ENCODE peak calls at places on chromosomes 7 and 10, in five cellular contexts. One of them, this sample, is unnamed.

GRCh38 chr7:88344956-88345832 is 38.5 kb upstream of the STEAP4 start:
- DNase-seq in brain microvascular endothelial cell: peak
- DNase-seq in A549: peak
- DNase-seq in CD8-positive, alpha-beta T cell: no peak
- DNase-seq in neural progenitor cell: peak
- DNase-seq in this sample: no peak

GRCh38 chr10:71963756-71964668 is at the start of gene CHST3:
- DNase-seq in brain microvascular endothelial cell: no peak
- DNase-seq in A549: peak
- DNase-seq in CD8-positive, alpha-beta T cell: no peak
- DNase-seq in neural progenitor cell: peak
- DNase-seq in this sample: no peak

GRCh38 chr7:113331155-113331898 is 213.0 kb upstream of the SMIM30 start:
- DNase-seq in brain microvascular endothelial cell: no peak
- DNase-seq in A549: no peak
- DNase-seq in CD8-positive, alpha-beta T cell: no peak
- DNase-seq in neural progenitor cell: peak
- DNase-seq in this sample: no peak

GRCh38 chr7:17625038-17625437 is 315.3 kb downstream of the SNX13 start:
- DNase-seq in brain microvascular endothelial cell: peak
- DNase-seq in A549: no peak
- DNase-seq in CD8-positive, alpha-beta T cell: no peak
- DNase-seq in neural progenitor cell: no peak
- DNase-seq in this sample: peak

GRCh38 chr7:125279956-125280355 is 350.3 kb upstream of the POT1 start:
- DNase-seq in brain microvascular endothelial cell: no peak
- DNase-seq in A549: no peak
- DNase-seq in CD8-positive, alpha-beta T cell: no peak
- DNase-seq in neural progenitor cell: no peak
- DNase-seq in this sample: no peak

GRCh38 chr10:73937333-73938020 is 26.5 kb downstream of the PLAU start:
- DNase-seq in brain microvascular endothelial cell: no peak
- DNase-seq in A549: no peak
- DNase-seq in CD8-positive, alpha-beta T cell: no peak
- DNase-seq in neural progenitor cell: no peak
- DNase-seq in this sample: no peak

GRCh38 chr7:1354661-1355567 is 104.4 kb downstream of the MICALL2 start:
- DNase-seq in brain microvascular endothelial cell: no peak
- DNase-seq in A549: no peak
- DNase-seq in CD8-positive, alpha-beta T cell: no peak
- DNase-seq in neural progenitor cell: no peak
- DNase-seq in this sample: no peak

GRCh38 chr10:32413513-32413912 is 32.4 kb upstream of the CCDC7 start:
- DNase-seq in brain microvascular endothelial cell: peak
- DNase-seq in A549: peak
- DNase-seq in CD8-positive, alpha-beta T cell: no peak
- DNase-seq in neural progenitor cell: no peak
- DNase-seq in this sample: peak

GRCh38 chr10:6383099-6383812 is 180.5 kb downstream of the PFKFB3 start:
- DNase-seq in brain microvascular endothelial cell: peak
- DNase-seq in A549: no peak
- DNase-seq in CD8-positive, alpha-beta T cell: no peak
- DNase-seq in neural progenitor cell: no peak
- DNase-seq in this sample: peak

GRCh38 chr7:135114622-135115021 is 33.2 kb upstream of the TMEM140 start:
- DNase-seq in brain microvascular endothelial cell: no peak
- DNase-seq in A549: no peak
- DNase-seq in CD8-positive, alpha-beta T cell: no peak
- DNase-seq in neural progenitor cell: no peak
- DNase-seq in this sample: no peak

GRCh38 chr10:10396601-10397000 is 621.1 kb upstream of the CELF2 start:
- DNase-seq in brain microvascular endothelial cell: no peak
- DNase-seq in A549: no peak
- DNase-seq in CD8-positive, alpha-beta T cell: no peak
- DNase-seq in neural progenitor cell: no peak
- DNase-seq in this sample: no peak

GRCh38 chr7:19944363-19945120 is 171.1 kb upstream of the TMEM196 start:
- DNase-seq in brain microvascular endothelial cell: no peak
- DNase-seq in A549: no peak
- DNase-seq in CD8-positive, alpha-beta T cell: no peak
- DNase-seq in neural progenitor cell: no peak
- DNase-seq in this sample: no peak

GRCh38 chr10:123972481-123973401 is 81.1 kb upstream of the CPXM2 start:
- DNase-seq in brain microvascular endothelial cell: no peak
- DNase-seq in A549: no peak
- DNase-seq in CD8-positive, alpha-beta T cell: no peak
- DNase-seq in neural progenitor cell: peak
- DNase-seq in this sample: no peak

GRCh38 chr7:74473116-74473515 is 19.4 kb downstream of the GTF2IRD1 start:
- DNase-seq in brain microvascular endothelial cell: no peak
- DNase-seq in A549: no peak
- DNase-seq in CD8-positive, alpha-beta T cell: no peak
- DNase-seq in neural progenitor cell: no peak
- DNase-seq in this sample: no peak

GRCh38 chr10:49083256-49083655 is 32.1 kb downstream of the VSTM4 start:
- DNase-seq in brain microvascular endothelial cell: no peak
- DNase-seq in A549: no peak
- DNase-seq in CD8-positive, alpha-beta T cell: no peak
- DNase-seq in neural progenitor cell: peak
- DNase-seq in this sample: no peak

GRCh38 chr7:140475747-140476333 is 3.5 kb downstream of the MKRN1 start:
- DNase-seq in brain microvascular endothelial cell: peak
- DNase-seq in A549: peak
- DNase-seq in CD8-positive, alpha-beta T cell: peak
- DNase-seq in neural progenitor cell: peak
- DNase-seq in this sample: peak

GRCh38 chr10:60955957-60956425 is 12.0 kb upstream of the RHOBTB1 start:
- DNase-seq in brain microvascular endothelial cell: peak
- DNase-seq in A549: peak
- DNase-seq in CD8-positive, alpha-beta T cell: no peak
- DNase-seq in neural progenitor cell: no peak
- DNase-seq in this sample: no peak

GRCh38 chr10:802506-802905 is 113.0 kb upstream of the DIP2C start:
- DNase-seq in brain microvascular endothelial cell: no peak
- DNase-seq in A549: no peak
- DNase-seq in CD8-positive, alpha-beta T cell: no peak
- DNase-seq in neural progenitor cell: no peak
- DNase-seq in this sample: no peak

GRCh38 chr10:123129553-123130271 is 6.1 kb upstream of the HMX3 start:
- DNase-seq in brain microvascular endothelial cell: no peak
- DNase-seq in A549: no peak
- DNase-seq in CD8-positive, alpha-beta T cell: no peak
- DNase-seq in neural progenitor cell: no peak
- DNase-seq in this sample: no peak

GRCh38 chr7:149248777-149249176 is 9.3 kb downstream of the ZNF212 start:
- DNase-seq in brain microvascular endothelial cell: no peak
- DNase-seq in A549: no peak
- DNase-seq in CD8-positive, alpha-beta T cell: no peak
- DNase-seq in neural progenitor cell: no peak
- DNase-seq in this sample: no peak

GRCh38 chr7:128190051-128190640 is 50.9 kb upstream of the LEP start:
- DNase-seq in brain microvascular endothelial cell: no peak
- DNase-seq in A549: no peak
- DNase-seq in CD8-positive, alpha-beta T cell: no peak
- DNase-seq in neural progenitor cell: no peak
- DNase-seq in this sample: no peak

GRCh38 chr7:138886501-138886917 is 88.5 kb upstream of the ATP6V0A4 start:
- DNase-seq in brain microvascular endothelial cell: peak
- DNase-seq in A549: peak
- DNase-seq in CD8-positive, alpha-beta T cell: peak
- DNase-seq in neural progenitor cell: peak
- DNase-seq in this sample: no peak

GRCh38 chr10:112955736-112956421 is 5.8 kb downstream of the TCF7L2 start:
- DNase-seq in brain microvascular endothelial cell: peak
- DNase-seq in A549: peak
- DNase-seq in CD8-positive, alpha-beta T cell: no peak
- DNase-seq in neural progenitor cell: no peak
- DNase-seq in this sample: peak

GRCh38 chr10:112954974-112955735 is 5.1 kb downstream of the TCF7L2 start:
- DNase-seq in brain microvascular endothelial cell: no peak
- DNase-seq in A549: no peak
- DNase-seq in CD8-positive, alpha-beta T cell: no peak
- DNase-seq in neural progenitor cell: peak
- DNase-seq in this sample: no peak

GRCh38 chr10:112957589-112958202 is 7.6 kb downstream of the TCF7L2 start:
- DNase-seq in brain microvascular endothelial cell: no peak
- DNase-seq in A549: no peak
- DNase-seq in CD8-positive, alpha-beta T cell: no peak
- DNase-seq in neural progenitor cell: no peak
- DNase-seq in this sample: no peak

GRCh38 chr10:112958275-112958995 is 8.4 kb downstream of the TCF7L2 start:
- DNase-seq in brain microvascular endothelial cell: peak
- DNase-seq in A549: peak
- DNase-seq in CD8-positive, alpha-beta T cell: no peak
- DNase-seq in neural progenitor cell: no peak
- DNase-seq in this sample: peak

DNA sequence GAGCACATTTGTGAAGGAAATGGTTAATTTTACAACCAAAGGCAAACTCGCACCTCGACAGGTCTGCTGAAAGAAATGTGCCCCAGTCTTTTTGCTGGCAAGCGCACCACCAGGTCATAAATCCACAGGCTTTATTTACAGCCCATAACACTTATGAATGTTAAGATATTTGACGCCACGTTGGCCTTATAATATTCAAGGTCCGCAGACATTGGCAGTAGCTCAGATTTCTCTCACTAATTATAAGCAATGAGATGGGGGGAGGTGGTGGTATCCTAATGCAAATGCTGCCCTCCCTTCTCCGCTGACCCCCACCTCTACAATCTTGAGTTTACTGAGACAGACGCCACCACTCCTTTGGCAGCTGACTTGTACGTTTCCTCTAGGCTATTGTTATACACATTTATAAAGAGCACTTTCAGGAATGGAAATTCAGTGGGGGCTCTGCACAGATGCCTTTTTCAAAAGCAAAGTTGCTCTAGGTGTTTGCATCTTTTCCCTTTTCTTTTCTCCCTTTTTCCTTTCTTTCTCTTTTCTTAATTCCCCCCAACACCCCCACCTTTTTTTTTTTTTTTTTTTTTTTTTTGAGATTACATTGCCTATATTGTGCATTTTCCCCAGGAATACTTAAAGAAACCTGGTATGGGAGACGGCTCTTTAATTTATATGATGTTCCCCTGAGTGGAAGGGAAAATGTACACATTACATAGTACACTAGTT is 6.7 kb downstream of the TCF7L2 start:
- DNase-seq in brain microvascular endothelial cell: no peak
- DNase-seq in A549: no peak
- DNase-seq in CD8-positive, alpha-beta T cell: no peak
- DNase-seq in neural progenitor cell: peak
- DNase-seq in this sample: no peak
- H3K4me3 ChIP-seq in brain microvascular endothelial cell: no peak
- H3K4me3 ChIP-seq in A549: peak
- H3K4me3 ChIP-seq in CD8-positive, alpha-beta T cell: no peak
- H3K4me3 ChIP-seq in neural progenitor cell: peak
- H3K4me3 ChIP-seq in this sample: no peak

GRCh38 chr7:9657257-9657656 is 1223.8 kb downstream of the NXPH1 start:
- DNase-seq in brain microvascular endothelial cell: no peak
- DNase-seq in A549: no peak
- DNase-seq in CD8-positive, alpha-beta T cell: no peak
- DNase-seq in neural progenitor cell: no peak
- DNase-seq in this sample: no peak
- TF ChIP-seq CTCF in brain microvascular endothelial cell: peak
- TF ChIP-seq CTCF in A549: no peak
- TF ChIP-seq CTCF in CD8-positive, alpha-beta T cell: no peak
- TF ChIP-seq CTCF in neural progenitor cell: peak
- TF ChIP-seq CTCF in this sample: no peak

GRCh38 chr7:39882148-39882784 is 67.8 kb upstream of the CDK13 start:
- DNase-seq in brain microvascular endothelial cell: no peak
- DNase-seq in A549: no peak
- DNase-seq in CD8-positive, alpha-beta T cell: no peak
- DNase-seq in neural progenitor cell: peak
- DNase-seq in this sample: no peak

GRCh38 chr7:39880556-39880955 is 69.5 kb upstream of the CDK13 start:
- DNase-seq in brain microvascular endothelial cell: no peak
- DNase-seq in A549: no peak
- DNase-seq in CD8-positive, alpha-beta T cell: no peak
- DNase-seq in neural progenitor cell: no peak
- DNase-seq in this sample: peak
- H3K4me3 ChIP-seq in brain microvascular endothelial cell: no peak
- H3K4me3 ChIP-seq in A549: no peak
- H3K4me3 ChIP-seq in CD8-positive, alpha-beta T cell: no peak
- H3K4me3 ChIP-seq in neural progenitor cell: no peak
- H3K4me3 ChIP-seq in this sample: no peak

GRCh38 chr7:30702200-30702599 is 19.9 kb upstream of the CRHR2 start:
- DNase-seq in brain microvascular endothelial cell: no peak
- DNase-seq in A549: no peak
- DNase-seq in CD8-positive, alpha-beta T cell: peak
- DNase-seq in neural progenitor cell: no peak
- DNase-seq in this sample: no peak
- TF ChIP-seq CTCF in brain microvascular endothelial cell: peak
- TF ChIP-seq CTCF in A549: no peak
- TF ChIP-seq CTCF in CD8-positive, alpha-beta T cell: no peak
- TF ChIP-seq CTCF in neural progenitor cell: peak
- TF ChIP-seq CTCF in this sample: peak

GRCh38 chr10:69629519-69629896 is 539 bp upstream of the FAM241B start:
- DNase-seq in brain microvascular endothelial cell: no peak
- DNase-seq in A549: no peak
- DNase-seq in CD8-positive, alpha-beta T cell: no peak
- DNase-seq in neural progenitor cell: no peak
- DNase-seq in this sample: no peak

GRCh38 chr10:69628876-69629275 is 1.2 kb upstream of the FAM241B start:
- DNase-seq in brain microvascular endothelial cell: no peak
- DNase-seq in A549: no peak
- DNase-seq in CD8-positive, alpha-beta T cell: no peak
- DNase-seq in neural progenitor cell: no peak
- DNase-seq in this sample: no peak

GRCh38 chr10:69631566-69631965 is 1.5 kb downstream of the FAM241B start:
- DNase-seq in brain microvascular endothelial cell: no peak
- DNase-seq in A549: no peak
- DNase-seq in CD8-positive, alpha-beta T cell: no peak
- DNase-seq in neural progenitor cell: no peak
- DNase-seq in this sample: no peak

GRCh38 chr10:69630651-69631400 is 779 bp downstream of the FAM241B start:
- DNase-seq in brain microvascular endothelial cell: no peak
- DNase-seq in A549: no peak
- DNase-seq in CD8-positive, alpha-beta T cell: no peak
- DNase-seq in neural progenitor cell: no peak
- DNase-seq in this sample: no peak

DNA sequence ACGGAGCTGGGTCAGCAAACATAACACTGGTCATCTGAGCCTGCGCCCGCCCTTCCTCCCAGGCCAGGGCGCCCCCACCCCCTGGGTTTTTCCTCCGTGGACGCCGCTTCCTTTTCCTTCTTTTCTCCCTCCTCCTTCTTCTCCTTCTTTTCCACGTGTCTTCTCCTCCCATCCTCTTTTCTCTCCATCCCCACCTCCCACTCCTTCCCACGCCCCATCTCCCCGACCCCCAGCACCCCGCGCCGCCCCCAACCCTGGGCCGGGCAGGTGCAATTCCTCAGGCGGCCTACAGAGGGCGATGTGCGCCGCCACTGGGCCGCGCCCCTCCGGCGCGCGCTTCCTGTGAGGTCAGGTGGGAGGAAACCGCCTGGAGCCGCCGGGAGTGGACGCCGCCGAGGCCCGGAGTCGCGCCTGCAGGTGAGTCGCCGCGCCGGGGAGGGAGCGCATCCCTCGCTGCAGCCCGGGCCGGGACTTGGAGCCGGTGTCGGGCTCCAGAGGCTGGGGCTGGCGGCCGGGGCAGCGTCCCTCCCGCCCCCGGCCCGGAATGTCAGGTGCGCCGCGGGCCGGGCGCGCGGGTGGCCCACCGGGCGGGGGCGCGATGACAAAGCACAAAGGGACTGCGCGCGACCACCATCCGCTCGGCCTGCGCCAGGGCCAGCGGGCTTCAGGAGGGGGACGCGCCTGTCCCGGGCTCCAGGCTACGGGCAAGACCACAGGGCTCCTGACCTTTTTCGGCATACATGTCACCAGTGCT is at the start of gene FAM241B:
- DNase-seq in brain microvascular endothelial cell: no peak
- DNase-seq in A549: peak
- DNase-seq in CD8-positive, alpha-beta T cell: peak
- DNase-seq in neural progenitor cell: peak
- DNase-seq in this sample: no peak
- H3K4me3 ChIP-seq in brain microvascular endothelial cell: peak
- H3K4me3 ChIP-seq in A549: peak
- H3K4me3 ChIP-seq in CD8-positive, alpha-beta T cell: peak
- H3K4me3 ChIP-seq in neural progenitor cell: peak
- H3K4me3 ChIP-seq in this sample: peak